ENCODE peak calls at places on chromosome 15, in seven cellular contexts. One of them, this sample, is unnamed.

GRCh38 chr15:41513282-41514227 is at the start of gene LTK:
- DNase-seq in K562: peak; percentile 92
- DNase-seq in GM23338: peak; percentile 78
- DNase-seq in HepG2: no peak
- DNase-seq in HCT116: peak; percentile 65
- DNase-seq in SK-N-SH: peak; percentile 75
- DNase-seq in Panc1: no peak
- DNase-seq in this sample: no peak

GRCh38 chr15:27412413-27412812 is 441.4 kb downstream of the GABRG3 start:
- DNase-seq in K562: no peak
- DNase-seq in GM23338: peak; percentile 65
- DNase-seq in HepG2: no peak
- DNase-seq in HCT116: no peak
- DNase-seq in SK-N-SH: no peak
- DNase-seq in Panc1: no peak
- DNase-seq in this sample: no peak

GRCh38 chr15:37756407-37756806 is 178.0 kb upstream of the TMCO5A start:
- DNase-seq in K562: no peak
- DNase-seq in GM23338: no peak
- DNase-seq in HepG2: no peak
- DNase-seq in HCT116: no peak
- DNase-seq in SK-N-SH: no peak
- DNase-seq in Panc1: no peak
- DNase-seq in this sample: no peak

GRCh38 chr15:93478922-93479321 is 389.9 kb upstream of the RGMA start:
- DNase-seq in K562: no peak
- DNase-seq in GM23338: peak; percentile 29
- DNase-seq in HepG2: no peak
- DNase-seq in HCT116: no peak
- DNase-seq in SK-N-SH: no peak
- DNase-seq in Panc1: no peak
- DNase-seq in this sample: no peak

GRCh38 chr15:63156708-63157065 is 590 bp downstream of the RPS27L start:
- DNase-seq in K562: peak; percentile 27
- DNase-seq in GM23338: peak; percentile 39
- DNase-seq in HepG2: peak; percentile 25
- DNase-seq in HCT116: no peak
- DNase-seq in SK-N-SH: peak; percentile 31
- DNase-seq in Panc1: no peak
- DNase-seq in this sample: peak; percentile 29

GRCh38 chr15:60165111-60165510 is 161.0 kb downstream of the FOXB1 start:
- DNase-seq in K562: no peak
- DNase-seq in GM23338: no peak
- DNase-seq in HepG2: no peak
- DNase-seq in HCT116: no peak
- DNase-seq in SK-N-SH: no peak
- DNase-seq in Panc1: no peak
- DNase-seq in this sample: no peak

GRCh38 chr15:96330064-96330449 is 443 bp upstream of the NR2F2 start:
- DNase-seq in K562: no peak
- DNase-seq in GM23338: peak; percentile 79
- DNase-seq in HepG2: no peak
- DNase-seq in HCT116: peak; percentile 51
- DNase-seq in SK-N-SH: no peak
- DNase-seq in Panc1: no peak
- DNase-seq in this sample: peak; percentile 69

GRCh38 chr15:59371458-59372351 is 966 bp downstream of the MYO1E start:
- DNase-seq in K562: no peak
- DNase-seq in GM23338: peak; percentile 76
- DNase-seq in HepG2: no peak
- DNase-seq in HCT116: no peak
- DNase-seq in SK-N-SH: peak; percentile 80
- DNase-seq in Panc1: no peak
- DNase-seq in this sample: no peak

GRCh38 chr15:34336333-34336732 is 1.2 kb downstream of the SLC12A6 start:
- DNase-seq in K562: no peak
- DNase-seq in GM23338: no peak
- DNase-seq in HepG2: no peak
- DNase-seq in HCT116: no peak
- DNase-seq in SK-N-SH: no peak
- DNase-seq in Panc1: no peak
- DNase-seq in this sample: no peak

GRCh38 chr15:43513550-43513949 is 3.9 kb upstream of the MAP1A start:
- DNase-seq in K562: no peak
- DNase-seq in GM23338: no peak
- DNase-seq in HepG2: no peak
- DNase-seq in HCT116: no peak
- DNase-seq in SK-N-SH: no peak
- DNase-seq in Panc1: no peak
- DNase-seq in this sample: no peak

GRCh38 chr15:68616397-68616796 is 37.6 kb downstream of the CORO2B start:
- DNase-seq in K562: no peak
- DNase-seq in GM23338: no peak
- DNase-seq in HepG2: no peak
- DNase-seq in HCT116: no peak
- DNase-seq in SK-N-SH: no peak
- DNase-seq in Panc1: no peak
- DNase-seq in this sample: no peak

GRCh38 chr15:53535886-53536285 is 223.6 kb downstream of the WDR72 start:
- DNase-seq in K562: no peak
- DNase-seq in GM23338: no peak
- DNase-seq in HepG2: no peak
- DNase-seq in HCT116: no peak
- DNase-seq in SK-N-SH: no peak
- DNase-seq in Panc1: no peak
- DNase-seq in this sample: no peak

GRCh38 chr15:78282324-78282723 is 17.1 kb downstream of the SKIC8 start:
- DNase-seq in K562: no peak
- DNase-seq in GM23338: no peak
- DNase-seq in HepG2: no peak
- DNase-seq in HCT116: no peak
- DNase-seq in SK-N-SH: no peak
- DNase-seq in Panc1: no peak
- DNase-seq in this sample: no peak

GRCh38 chr15:56737791-56738190 is 4.5 kb upstream of the ZNF280D start:
- DNase-seq in K562: no peak
- DNase-seq in GM23338: no peak
- DNase-seq in HepG2: peak; percentile 56
- DNase-seq in HCT116: no peak
- DNase-seq in SK-N-SH: no peak
- DNase-seq in Panc1: no peak
- DNase-seq in this sample: no peak

GRCh38 chr15:75454471-75455418 is 3.3 kb upstream of the SIN3A start:
- DNase-seq in K562: peak; percentile 48
- DNase-seq in GM23338: peak; percentile 68
- DNase-seq in HepG2: no peak
- DNase-seq in HCT116: peak; percentile 26
- DNase-seq in SK-N-SH: peak; percentile 66
- DNase-seq in Panc1: no peak
- DNase-seq in this sample: peak; percentile 71

GRCh38 chr15:92807971-92808571 is 92.1 kb upstream of the CHD2 start:
- DNase-seq in K562: no peak
- DNase-seq in GM23338: peak; percentile 46
- DNase-seq in HepG2: no peak
- DNase-seq in HCT116: no peak
- DNase-seq in SK-N-SH: no peak
- DNase-seq in Panc1: no peak
- DNase-seq in this sample: peak; percentile 79

GRCh38 chr15:78950906-78951840 is 6.3 kb upstream of the CTSH start:
- DNase-seq in K562: no peak
- DNase-seq in GM23338: no peak
- DNase-seq in HepG2: peak; percentile 61
- DNase-seq in HCT116: no peak
- DNase-seq in SK-N-SH: no peak
- DNase-seq in Panc1: peak; percentile 28
- DNase-seq in this sample: no peak

GRCh38 chr15:81398910-81399551 is 25.0 kb upstream of the TMC3 start:
- DNase-seq in K562: no peak
- DNase-seq in GM23338: no peak
- DNase-seq in HepG2: no peak
- DNase-seq in HCT116: no peak
- DNase-seq in SK-N-SH: no peak
- DNase-seq in Panc1: no peak
- DNase-seq in this sample: peak; percentile 15
- TF ChIP-seq POLR2AphosphoS5 in K562: no peak
- TF ChIP-seq POLR2AphosphoS5 in GM23338: no peak
- TF ChIP-seq POLR2AphosphoS5 in HepG2: no peak
- TF ChIP-seq POLR2AphosphoS5 in HCT116: no peak
- TF ChIP-seq POLR2AphosphoS5 in SK-N-SH: no peak
- TF ChIP-seq POLR2AphosphoS5 in Panc1: no peak
- TF ChIP-seq POLR2AphosphoS5 in this sample: no peak

DNA sequence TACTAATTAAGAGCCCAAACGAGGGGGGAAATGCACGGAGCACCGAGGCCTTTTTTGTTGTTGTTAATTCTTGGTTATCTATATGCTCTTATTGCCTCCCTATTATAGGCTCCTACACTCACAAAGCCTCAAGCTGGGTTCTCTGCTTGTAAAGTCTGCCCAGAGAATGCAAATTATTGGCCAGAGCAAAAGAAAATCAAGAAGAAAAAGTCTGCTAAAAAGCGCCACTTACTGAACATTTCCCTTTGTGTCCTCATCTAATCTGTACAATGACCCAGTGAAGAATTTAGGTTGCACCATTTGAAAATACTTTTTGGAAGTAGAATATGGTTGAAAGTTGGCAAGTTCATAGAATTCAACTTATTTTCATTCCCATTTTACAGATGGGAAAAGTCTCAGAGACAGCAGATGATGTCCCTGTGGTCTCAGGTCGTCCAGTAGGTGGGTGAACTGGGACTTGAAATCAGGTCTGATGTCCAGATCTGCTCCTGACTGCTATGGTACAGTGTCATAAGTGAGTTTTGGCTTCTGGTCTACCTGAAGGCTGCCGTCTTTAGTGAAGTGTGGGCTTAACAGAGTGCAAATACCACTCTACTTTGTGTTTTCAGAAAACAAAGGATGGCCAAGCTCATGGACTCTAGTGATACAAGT is 1.1 kb upstream of the TNFAIP8L3 start:
- DNase-seq in K562: no peak
- DNase-seq in GM23338: no peak
- DNase-seq in HepG2: no peak
- DNase-seq in HCT116: no peak
- DNase-seq in SK-N-SH: no peak
- DNase-seq in Panc1: no peak
- DNase-seq in this sample: no peak
- TF ChIP-seq REST in K562: no peak
- TF ChIP-seq REST in GM23338: no peak
- TF ChIP-seq REST in HepG2: no peak
- TF ChIP-seq REST in HCT116: no peak
- TF ChIP-seq REST in SK-N-SH: no peak
- TF ChIP-seq REST in Panc1: no peak
- TF ChIP-seq REST in this sample: no peak

GRCh38 chr15:98443483-98443882 is 204.9 kb upstream of the IGF1R start:
- DNase-seq in K562: no peak
- DNase-seq in GM23338: no peak
- DNase-seq in HepG2: no peak
- DNase-seq in HCT116: no peak
- DNase-seq in SK-N-SH: no peak
- DNase-seq in Panc1: no peak
- DNase-seq in this sample: no peak
- TF ChIP-seq POLR2AphosphoS5 in K562: no peak
- TF ChIP-seq POLR2AphosphoS5 in GM23338: no peak
- TF ChIP-seq POLR2AphosphoS5 in HepG2: no peak
- TF ChIP-seq POLR2AphosphoS5 in HCT116: no peak
- TF ChIP-seq POLR2AphosphoS5 in SK-N-SH: no peak
- TF ChIP-seq POLR2AphosphoS5 in Panc1: no peak
- TF ChIP-seq POLR2AphosphoS5 in this sample: no peak

GRCh38 chr15:72991026-72991425 is 61.2 kb upstream of the NEO1 start:
- DNase-seq in K562: no peak
- DNase-seq in GM23338: no peak
- DNase-seq in HepG2: no peak
- DNase-seq in HCT116: no peak
- DNase-seq in SK-N-SH: no peak
- DNase-seq in Panc1: no peak
- DNase-seq in this sample: no peak

GRCh38 chr15:72994778-72995177 is 57.5 kb upstream of the NEO1 start:
- DNase-seq in K562: no peak
- DNase-seq in GM23338: no peak
- DNase-seq in HepG2: no peak
- DNase-seq in HCT116: no peak
- DNase-seq in SK-N-SH: no peak
- DNase-seq in Panc1: no peak
- DNase-seq in this sample: no peak

GRCh38 chr15:72998226-72998625 is 54.0 kb upstream of the NEO1 start:
- DNase-seq in K562: no peak
- DNase-seq in GM23338: no peak
- DNase-seq in HepG2: no peak
- DNase-seq in HCT116: no peak
- DNase-seq in SK-N-SH: no peak
- DNase-seq in Panc1: no peak
- DNase-seq in this sample: no peak

DNA sequence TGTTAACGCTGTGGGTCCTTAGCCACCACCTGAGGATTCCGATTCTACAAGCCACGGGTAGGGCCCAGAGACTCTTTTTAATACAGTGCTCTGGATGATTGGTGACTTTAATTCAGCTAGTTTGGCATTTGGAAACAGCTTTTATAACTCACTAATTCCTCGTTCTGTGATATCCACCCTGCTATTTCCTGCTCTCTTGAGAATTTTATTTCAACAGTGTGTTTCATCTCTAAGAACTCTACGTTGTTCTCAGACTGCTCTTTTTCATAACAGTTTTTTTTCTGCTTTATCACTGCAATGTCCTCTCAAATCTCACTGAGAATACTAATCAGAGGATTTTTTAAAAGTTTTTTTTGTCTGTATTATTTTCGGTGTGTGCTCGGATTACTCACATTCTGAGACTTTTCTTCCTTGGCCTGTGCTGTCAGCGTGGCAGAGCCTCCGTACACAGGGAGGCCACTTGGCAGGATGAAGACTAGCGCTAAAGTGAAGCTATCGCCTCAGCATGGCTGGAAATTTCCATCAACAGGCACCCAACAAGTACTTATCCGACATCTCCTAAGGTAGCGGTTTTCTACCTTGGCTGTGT is 59.4 kb upstream of the NEO1 start:
- DNase-seq in K562: no peak
- DNase-seq in GM23338: no peak
- DNase-seq in HepG2: no peak
- DNase-seq in HCT116: no peak
- DNase-seq in SK-N-SH: no peak
- DNase-seq in Panc1: no peak
- DNase-seq in this sample: no peak
- TF ChIP-seq REST in K562: no peak
- TF ChIP-seq REST in GM23338: no peak
- TF ChIP-seq REST in HepG2: no peak
- TF ChIP-seq REST in HCT116: no peak
- TF ChIP-seq REST in SK-N-SH: no peak
- TF ChIP-seq REST in Panc1: no peak
- TF ChIP-seq REST in this sample: no peak

DNA sequence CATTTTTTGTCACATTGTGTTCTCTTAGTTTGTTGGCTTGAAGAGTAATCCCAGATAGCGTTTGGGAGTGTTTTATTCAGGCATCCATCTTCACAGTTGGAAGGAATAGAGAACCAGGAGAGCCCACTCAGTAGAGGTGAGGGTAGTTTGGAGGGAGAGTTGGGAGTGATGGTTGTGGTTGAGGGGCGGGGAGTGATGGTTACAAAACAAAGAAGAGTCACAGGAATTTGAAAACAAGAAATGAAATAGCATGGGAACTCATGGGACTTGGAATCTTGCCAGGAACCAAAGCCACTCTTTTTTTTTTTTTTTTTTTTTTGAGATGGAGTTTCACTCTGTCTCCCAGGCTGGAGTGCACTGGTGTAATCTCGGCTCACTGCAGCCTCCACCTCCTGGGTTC is 36.3 kb downstream of the DUT start:
- DNase-seq in K562: no peak
- DNase-seq in GM23338: no peak
- DNase-seq in HepG2: no peak
- DNase-seq in HCT116: no peak
- DNase-seq in SK-N-SH: no peak
- DNase-seq in Panc1: no peak
- DNase-seq in this sample: no peak
- TF ChIP-seq POLR2AphosphoS5 in K562: no peak
- TF ChIP-seq POLR2AphosphoS5 in GM23338: no peak
- TF ChIP-seq POLR2AphosphoS5 in HepG2: no peak
- TF ChIP-seq POLR2AphosphoS5 in HCT116: no peak
- TF ChIP-seq POLR2AphosphoS5 in SK-N-SH: no peak
- TF ChIP-seq POLR2AphosphoS5 in Panc1: no peak
- TF ChIP-seq POLR2AphosphoS5 in this sample: no peak